ENCODE peak calls at places on chromosomes 1 and 21, in six cellular contexts. One of them, this sample, is unnamed.

GRCh38 chr1:6416906-6417305 is 2.8 kb downstream of the HES2 start:
- DNase-seq in astrocyte of the spinal cord: no peak
- DNase-seq in fibroblast of pulmonary artery: no peak
- DNase-seq in AG10803: no peak
- DNase-seq in HFF-Myc: no peak
- DNase-seq in sigmoid colon: no peak
- DNase-seq in this sample: no peak

GRCh38 chr1:156054500-156055342 is at the start of gene LAMTOR2:
- DNase-seq in astrocyte of the spinal cord: peak
- DNase-seq in fibroblast of pulmonary artery: peak
- DNase-seq in HFF-Myc: peak
- DNase-seq in AG10803: peak
- DNase-seq in sigmoid colon: peak
- DNase-seq in this sample: peak

GRCh38 chr21:17053321-17053720 is 459.5 kb upstream of the CXADR start:
- DNase-seq in sigmoid colon: no peak
- DNase-seq in fibroblast of pulmonary artery: no peak
- DNase-seq in HFF-Myc: no peak
- DNase-seq in astrocyte of the spinal cord: no peak
- DNase-seq in AG10803: no peak
- DNase-seq in this sample: no peak

GRCh38 chr1:183318433-183318832 is 99.7 kb downstream of the NMNAT2 start:
- DNase-seq in AG10803: peak
- DNase-seq in astrocyte of the spinal cord: peak
- DNase-seq in fibroblast of pulmonary artery: peak
- DNase-seq in HFF-Myc: peak
- DNase-seq in sigmoid colon: peak
- DNase-seq in this sample: peak

GRCh38 chr1:52662645-52663313 is 29.8 kb downstream of the SHISAL2A start:
- DNase-seq in sigmoid colon: no peak
- DNase-seq in fibroblast of pulmonary artery: peak
- DNase-seq in astrocyte of the spinal cord: peak
- DNase-seq in HFF-Myc: no peak
- DNase-seq in AG10803: no peak
- DNase-seq in this sample: peak

GRCh38 chr1:206606867-206607266 is 5.4 kb downstream of the EIF2D start:
- DNase-seq in fibroblast of pulmonary artery: peak
- DNase-seq in HFF-Myc: peak
- DNase-seq in astrocyte of the spinal cord: no peak
- DNase-seq in AG10803: peak
- DNase-seq in sigmoid colon: no peak
- DNase-seq in this sample: peak

GRCh38 chr1:906532-907420 is 16.9 kb upstream of the SAMD11 start:
- DNase-seq in fibroblast of pulmonary artery: no peak
- DNase-seq in sigmoid colon: peak
- DNase-seq in AG10803: peak
- DNase-seq in HFF-Myc: peak
- DNase-seq in astrocyte of the spinal cord: peak
- DNase-seq in this sample: peak

GRCh38 chr1:19191811-19192210 is 18.3 kb downstream of the UBR4 start:
- DNase-seq in AG10803: no peak
- DNase-seq in sigmoid colon: no peak
- DNase-seq in fibroblast of pulmonary artery: no peak
- DNase-seq in HFF-Myc: no peak
- DNase-seq in astrocyte of the spinal cord: no peak
- DNase-seq in this sample: no peak

GRCh38 chr1:86466986-86467385 is 1.7 kb upstream of the CLCA1 start:
- DNase-seq in HFF-Myc: no peak
- DNase-seq in sigmoid colon: no peak
- DNase-seq in fibroblast of pulmonary artery: peak
- DNase-seq in AG10803: no peak
- DNase-seq in astrocyte of the spinal cord: no peak
- DNase-seq in this sample: no peak

GRCh38 chr1:151147685-151148084 is 1.3 kb upstream of the SEMA6C start:
- DNase-seq in fibroblast of pulmonary artery: no peak
- DNase-seq in HFF-Myc: no peak
- DNase-seq in AG10803: no peak
- DNase-seq in astrocyte of the spinal cord: no peak
- DNase-seq in sigmoid colon: no peak
- DNase-seq in this sample: no peak
- H3K4me3 ChIP-seq in fibroblast of pulmonary artery: no peak
- H3K4me3 ChIP-seq in HFF-Myc: no peak
- H3K4me3 ChIP-seq in AG10803: no peak
- H3K4me3 ChIP-seq in astrocyte of the spinal cord: no peak
- H3K4me3 ChIP-seq in sigmoid colon: no peak
- H3K4me3 ChIP-seq in this sample: no peak

GRCh38 chr21:43266534-43266933 is 97.7 kb downstream of the CRYAA start:
- DNase-seq in astrocyte of the spinal cord: no peak
- DNase-seq in AG10803: peak
- DNase-seq in HFF-Myc: no peak
- DNase-seq in fibroblast of pulmonary artery: peak
- DNase-seq in sigmoid colon: no peak
- DNase-seq in this sample: peak
- TF ChIP-seq CTCF in astrocyte of the spinal cord: no peak
- TF ChIP-seq CTCF in AG10803: no peak
- TF ChIP-seq CTCF in HFF-Myc: no peak
- TF ChIP-seq CTCF in fibroblast of pulmonary artery: no peak
- TF ChIP-seq CTCF in sigmoid colon: no peak
- TF ChIP-seq CTCF in this sample: no peak

DNA sequence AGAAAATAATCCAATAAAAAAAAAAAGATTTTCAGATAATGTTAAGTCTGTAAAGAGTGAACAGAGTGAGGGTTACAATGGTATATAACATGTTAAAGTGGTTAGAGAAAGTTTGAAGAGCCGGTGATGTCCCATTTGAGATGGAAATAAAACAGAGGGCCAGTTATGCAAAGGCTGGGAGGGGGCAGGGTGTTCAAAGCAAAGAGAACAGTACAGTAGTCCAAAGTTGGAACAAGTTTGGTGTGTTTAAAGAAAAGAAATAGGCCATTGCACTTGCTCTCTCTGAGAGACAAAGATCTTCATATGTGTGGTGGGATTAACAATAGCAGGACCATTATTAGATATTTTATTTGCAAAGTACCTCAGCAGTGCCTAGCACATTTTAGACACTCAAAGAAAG is 179.5 kb upstream of the PKN2 start:
- DNase-seq in fibroblast of pulmonary artery: no peak
- DNase-seq in AG10803: no peak
- DNase-seq in HFF-Myc: no peak
- DNase-seq in astrocyte of the spinal cord: no peak
- DNase-seq in sigmoid colon: no peak
- DNase-seq in this sample: no peak
- H3K4me3 ChIP-seq in fibroblast of pulmonary artery: no peak
- H3K4me3 ChIP-seq in AG10803: no peak
- H3K4me3 ChIP-seq in HFF-Myc: no peak
- H3K4me3 ChIP-seq in astrocyte of the spinal cord: no peak
- H3K4me3 ChIP-seq in sigmoid colon: no peak
- H3K4me3 ChIP-seq in this sample: no peak

DNA sequence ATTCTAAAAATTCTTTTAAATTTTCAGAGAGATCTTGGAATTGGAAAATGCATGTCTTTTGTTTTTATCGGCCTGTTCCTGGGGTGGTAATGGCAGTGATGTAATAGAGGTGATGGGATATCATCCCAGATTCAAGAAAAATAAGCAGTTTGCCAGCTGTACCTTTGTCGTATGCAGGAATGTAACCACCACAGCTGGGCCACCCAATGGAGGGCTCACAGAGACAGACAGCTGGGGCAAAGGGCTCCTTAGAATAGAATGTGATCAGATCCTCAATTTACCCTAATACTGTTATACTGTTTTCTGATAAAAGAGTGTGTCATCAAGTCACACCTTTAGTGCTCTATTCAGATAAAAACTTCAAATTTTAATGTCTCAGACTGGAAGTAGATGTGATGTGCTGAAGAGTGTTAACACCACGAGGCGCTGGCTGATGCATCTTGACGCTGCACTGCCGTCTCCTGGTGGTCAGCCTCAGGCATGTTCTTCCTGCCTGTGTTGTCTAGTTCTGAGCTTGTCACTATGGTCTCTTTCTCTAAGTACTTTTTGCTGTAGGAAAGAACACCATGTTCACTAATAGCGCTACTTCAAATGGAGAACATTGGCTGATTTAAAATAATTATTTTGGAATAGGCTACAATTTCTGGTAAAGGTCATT is 78.8 kb downstream of the C1orf21 start:
- DNase-seq in AG10803: no peak
- DNase-seq in fibroblast of pulmonary artery: peak
- DNase-seq in astrocyte of the spinal cord: no peak
- DNase-seq in sigmoid colon: no peak
- DNase-seq in HFF-Myc: no peak
- DNase-seq in this sample: peak
- TF ChIP-seq CTCF in AG10803: no peak
- TF ChIP-seq CTCF in fibroblast of pulmonary artery: no peak
- TF ChIP-seq CTCF in astrocyte of the spinal cord: peak
- TF ChIP-seq CTCF in sigmoid colon: no peak
- TF ChIP-seq CTCF in HFF-Myc: peak
- TF ChIP-seq CTCF in this sample: peak

GRCh38 chr1:30729906-30730305 is 6.5 kb upstream of the MATN1 start:
- DNase-seq in fibroblast of pulmonary artery: no peak
- DNase-seq in HFF-Myc: no peak
- DNase-seq in astrocyte of the spinal cord: no peak
- DNase-seq in AG10803: no peak
- DNase-seq in sigmoid colon: no peak
- DNase-seq in this sample: no peak

GRCh38 chr1:30732277-30732996 is 9.1 kb upstream of the MATN1 start:
- DNase-seq in HFF-Myc: no peak
- DNase-seq in fibroblast of pulmonary artery: no peak
- DNase-seq in sigmoid colon: no peak
- DNase-seq in AG10803: peak
- DNase-seq in astrocyte of the spinal cord: peak
- DNase-seq in this sample: no peak

GRCh38 chr1:30731806-30732276 is 8.5 kb upstream of the MATN1 start:
- DNase-seq in sigmoid colon: no peak
- DNase-seq in fibroblast of pulmonary artery: no peak
- DNase-seq in astrocyte of the spinal cord: no peak
- DNase-seq in HFF-Myc: no peak
- DNase-seq in AG10803: no peak
- DNase-seq in this sample: no peak

GRCh38 chr1:30730351-30731108 is 7.1 kb upstream of the MATN1 start:
- DNase-seq in astrocyte of the spinal cord: no peak
- DNase-seq in AG10803: no peak
- DNase-seq in HFF-Myc: no peak
- DNase-seq in sigmoid colon: no peak
- DNase-seq in fibroblast of pulmonary artery: no peak
- DNase-seq in this sample: no peak

DNA sequence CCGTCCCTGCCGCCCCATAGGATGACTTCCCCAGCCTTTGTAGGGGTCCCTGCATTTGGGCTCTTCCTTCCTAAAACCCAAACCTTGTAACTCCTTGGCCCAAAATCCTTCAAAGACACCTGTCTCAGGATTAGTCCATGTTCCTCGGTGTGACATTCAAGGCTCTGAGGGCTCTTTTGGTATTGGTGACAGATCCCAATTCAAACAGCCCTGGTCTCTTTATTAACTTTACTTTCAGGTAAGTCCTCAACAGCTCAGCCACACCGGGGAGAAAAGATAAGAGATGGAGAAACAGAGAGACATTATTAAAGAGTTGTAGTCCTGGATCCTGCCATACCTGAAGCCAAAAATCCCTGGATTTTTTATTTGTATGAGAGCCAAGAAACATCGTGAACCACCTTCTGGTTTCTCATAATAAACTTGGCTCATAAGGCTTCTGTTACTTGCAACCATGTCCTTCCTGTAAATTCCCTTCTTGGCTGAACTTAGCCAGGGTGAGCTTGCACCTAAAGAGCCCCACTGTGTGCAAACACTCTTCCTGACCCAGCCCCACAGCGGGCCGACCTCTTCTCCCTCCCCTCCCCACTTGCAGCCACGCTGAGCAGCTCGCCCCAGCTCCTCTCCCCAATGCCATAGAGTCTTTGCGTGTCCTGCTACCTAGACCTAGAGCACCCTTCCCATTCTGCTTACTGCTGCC is 7.9 kb upstream of the MATN1 start:
- DNase-seq in AG10803: no peak
- DNase-seq in HFF-Myc: no peak
- DNase-seq in fibroblast of pulmonary artery: no peak
- DNase-seq in astrocyte of the spinal cord: no peak
- DNase-seq in sigmoid colon: no peak
- DNase-seq in this sample: no peak
- H3K4me3 ChIP-seq in AG10803: no peak
- H3K4me3 ChIP-seq in HFF-Myc: no peak
- H3K4me3 ChIP-seq in fibroblast of pulmonary artery: no peak
- H3K4me3 ChIP-seq in astrocyte of the spinal cord: no peak
- H3K4me3 ChIP-seq in sigmoid colon: no peak
- H3K4me3 ChIP-seq in this sample: no peak

DNA sequence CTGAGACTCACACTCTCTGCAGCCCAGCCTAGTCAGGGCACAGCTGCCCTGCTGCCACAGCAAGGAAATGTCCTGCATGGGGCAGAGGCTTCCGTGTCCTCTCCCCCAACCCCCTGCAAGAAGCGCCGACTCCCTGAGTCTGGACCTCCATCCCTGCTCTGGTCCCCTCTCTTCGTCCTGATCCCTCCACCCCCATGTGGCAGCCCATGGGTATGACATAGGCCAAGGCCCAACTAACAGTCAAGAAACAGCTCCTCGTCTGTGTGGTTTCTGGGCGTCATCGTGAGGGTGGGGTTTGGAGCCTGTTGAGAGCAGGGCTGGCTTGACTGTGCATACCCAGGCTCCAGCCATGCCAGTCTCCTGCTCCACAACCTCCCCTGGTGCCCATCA is 19.5 kb downstream of the FAAH start:
- DNase-seq in sigmoid colon: no peak
- DNase-seq in HFF-Myc: no peak
- DNase-seq in AG10803: no peak
- DNase-seq in astrocyte of the spinal cord: no peak
- DNase-seq in fibroblast of pulmonary artery: no peak
- DNase-seq in this sample: peak
- TF ChIP-seq CTCF in sigmoid colon: no peak
- TF ChIP-seq CTCF in HFF-Myc: peak
- TF ChIP-seq CTCF in AG10803: peak
- TF ChIP-seq CTCF in astrocyte of the spinal cord: peak
- TF ChIP-seq CTCF in fibroblast of pulmonary artery: peak
- TF ChIP-seq CTCF in this sample: peak

This sample was measured in choroid plexus epithelial cell.